ENCODE peak calls at places on chromosome X, in ten cellular contexts. One of them, this sample, is unnamed. For H3K4me1, the result is how much of the 10 kb centered on the place peaks cover.

GRCh38 chrX:76454456-76454927 is 27.0 kb downstream of the MAGEE1 start:
- DNase-seq in CD8-positive, alpha-beta T cell: no peak
- DNase-seq in esophagus squamous epithelium: no peak
- DNase-seq in fibroblast of lung: peak
- DNase-seq in heart left ventricle: no peak
- DNase-seq in endothelial cell of umbilical vein: peak
- DNase-seq in transverse colon: no peak
- DNase-seq in spleen: peak
- DNase-seq in BE2C: no peak
- DNase-seq in psoas muscle: no peak
- DNase-seq in this sample: no peak

GRCh38 chrX:117134983-117135382 is 672.2 kb upstream of the CT83 start:
- DNase-seq in CD8-positive, alpha-beta T cell: no peak
- DNase-seq in esophagus squamous epithelium: no peak
- DNase-seq in fibroblast of lung: no peak
- DNase-seq in heart left ventricle: no peak
- DNase-seq in endothelial cell of umbilical vein: no peak
- DNase-seq in transverse colon: no peak
- DNase-seq in spleen: no peak
- DNase-seq in BE2C: no peak
- DNase-seq in psoas muscle: no peak
- DNase-seq in this sample: no peak

GRCh38 chrX:107716816-107717700 is 58.5 kb downstream of the TSC22D3 start:
- DNase-seq in CD8-positive, alpha-beta T cell: peak
- DNase-seq in esophagus squamous epithelium: peak
- DNase-seq in fibroblast of lung: peak
- DNase-seq in heart left ventricle: peak
- DNase-seq in endothelial cell of umbilical vein: peak
- DNase-seq in transverse colon: peak
- DNase-seq in spleen: peak
- DNase-seq in BE2C: peak
- DNase-seq in psoas muscle: peak
- DNase-seq in this sample: peak

GRCh38 chrX:108312938-108313337 is 125.3 kb downstream of the COL4A6 start:
- DNase-seq in CD8-positive, alpha-beta T cell: no peak
- DNase-seq in esophagus squamous epithelium: no peak
- DNase-seq in fibroblast of lung: peak
- DNase-seq in heart left ventricle: peak
- DNase-seq in endothelial cell of umbilical vein: peak
- DNase-seq in transverse colon: no peak
- DNase-seq in spleen: no peak
- DNase-seq in BE2C: no peak
- DNase-seq in psoas muscle: peak
- DNase-seq in this sample: peak

GRCh38 chrX:49190783-49191032 is 4.5 kb upstream of the PRICKLE3 start:
- DNase-seq in CD8-positive, alpha-beta T cell: no peak
- DNase-seq in esophagus squamous epithelium: no peak
- DNase-seq in fibroblast of lung: no peak
- DNase-seq in heart left ventricle: no peak
- DNase-seq in endothelial cell of umbilical vein: no peak
- DNase-seq in transverse colon: no peak
- DNase-seq in spleen: no peak
- DNase-seq in BE2C: no peak
- DNase-seq in psoas muscle: no peak
- DNase-seq in this sample: no peak

GRCh38 chrX:51852621-51853020 is 40.8 kb upstream of the MAGED1 start:
- DNase-seq in CD8-positive, alpha-beta T cell: no peak
- DNase-seq in esophagus squamous epithelium: no peak
- DNase-seq in fibroblast of lung: no peak
- DNase-seq in heart left ventricle: no peak
- DNase-seq in endothelial cell of umbilical vein: no peak
- DNase-seq in transverse colon: no peak
- DNase-seq in spleen: no peak
- DNase-seq in BE2C: no peak
- DNase-seq in psoas muscle: no peak
- DNase-seq in this sample: no peak

GRCh38 chrX:68832516-68833447 is 4.0 kb downstream of the EFNB1 start:
- DNase-seq in CD8-positive, alpha-beta T cell: no peak
- DNase-seq in esophagus squamous epithelium: no peak
- DNase-seq in fibroblast of lung: no peak
- DNase-seq in heart left ventricle: peak
- DNase-seq in endothelial cell of umbilical vein: no peak
- DNase-seq in transverse colon: no peak
- DNase-seq in spleen: no peak
- DNase-seq in BE2C: no peak
- DNase-seq in psoas muscle: no peak
- DNase-seq in this sample: no peak

GRCh38 chrX:54807524-54808108 is at the start of gene MAGED2:
- DNase-seq in CD8-positive, alpha-beta T cell: peak
- DNase-seq in esophagus squamous epithelium: no peak
- DNase-seq in fibroblast of lung: peak
- DNase-seq in heart left ventricle: peak
- DNase-seq in endothelial cell of umbilical vein: peak
- DNase-seq in transverse colon: peak
- DNase-seq in spleen: peak
- DNase-seq in BE2C: peak
- DNase-seq in psoas muscle: peak
- DNase-seq in this sample: peak

GRCh38 chrX:107654778-107655761 is 26.8 kb downstream of the PRPS1 start:
- DNase-seq in CD8-positive, alpha-beta T cell: peak
- DNase-seq in esophagus squamous epithelium: no peak
- DNase-seq in fibroblast of lung: peak
- DNase-seq in heart left ventricle: peak
- DNase-seq in endothelial cell of umbilical vein: peak
- DNase-seq in transverse colon: peak
- DNase-seq in spleen: peak
- DNase-seq in BE2C: peak
- DNase-seq in psoas muscle: peak
- DNase-seq in this sample: peak

GRCh38 chrX:30241724-30242415 is at the start of gene MAGEB4:
- DNase-seq in CD8-positive, alpha-beta T cell: no peak
- DNase-seq in esophagus squamous epithelium: no peak
- DNase-seq in fibroblast of lung: no peak
- DNase-seq in heart left ventricle: no peak
- DNase-seq in endothelial cell of umbilical vein: no peak
- DNase-seq in transverse colon: no peak
- DNase-seq in spleen: no peak
- DNase-seq in BE2C: no peak
- DNase-seq in psoas muscle: no peak
- DNase-seq in this sample: no peak

GRCh38 chrX:68579810-68580209 is 67.7 kb upstream of the STARD8 start:
- DNase-seq in CD8-positive, alpha-beta T cell: no peak
- DNase-seq in esophagus squamous epithelium: no peak
- DNase-seq in fibroblast of lung: no peak
- DNase-seq in heart left ventricle: no peak
- DNase-seq in endothelial cell of umbilical vein: no peak
- DNase-seq in transverse colon: no peak
- DNase-seq in spleen: no peak
- DNase-seq in BE2C: no peak
- DNase-seq in psoas muscle: no peak
- DNase-seq in this sample: no peak

GRCh38 chrX:109785053-109785452 is 52.0 kb upstream of the ACSL4 start:
- DNase-seq in CD8-positive, alpha-beta T cell: no peak
- DNase-seq in esophagus squamous epithelium: no peak
- DNase-seq in fibroblast of lung: no peak
- DNase-seq in heart left ventricle: no peak
- DNase-seq in endothelial cell of umbilical vein: no peak
- DNase-seq in transverse colon: no peak
- DNase-seq in spleen: no peak
- DNase-seq in BE2C: no peak
- DNase-seq in psoas muscle: no peak
- DNase-seq in this sample: no peak

GRCh38 chrX:75781618-75782017 is 3.4 kb downstream of the MAGEE2 start:
- DNase-seq in CD8-positive, alpha-beta T cell: no peak
- DNase-seq in esophagus squamous epithelium: no peak
- DNase-seq in fibroblast of lung: no peak
- DNase-seq in heart left ventricle: peak
- DNase-seq in endothelial cell of umbilical vein: no peak
- DNase-seq in transverse colon: no peak
- DNase-seq in spleen: no peak
- DNase-seq in BE2C: no peak
- DNase-seq in psoas muscle: peak
- DNase-seq in this sample: no peak

GRCh38 chrX:141469469-141469868 is 115.1 kb downstream of the SPANXA1 start:
- DNase-seq in CD8-positive, alpha-beta T cell: no peak
- DNase-seq in esophagus squamous epithelium: no peak
- DNase-seq in fibroblast of lung: no peak
- DNase-seq in heart left ventricle: no peak
- DNase-seq in endothelial cell of umbilical vein: no peak
- DNase-seq in transverse colon: no peak
- DNase-seq in spleen: no peak
- DNase-seq in BE2C: no peak
- DNase-seq in psoas muscle: no peak
- DNase-seq in this sample: no peak

GRCh38 chrX:41148553-41148952 is 63.3 kb downstream of the USP9X start:
- DNase-seq in CD8-positive, alpha-beta T cell: no peak
- DNase-seq in esophagus squamous epithelium: no peak
- DNase-seq in fibroblast of lung: peak
- DNase-seq in heart left ventricle: no peak
- DNase-seq in endothelial cell of umbilical vein: peak
- DNase-seq in transverse colon: no peak
- DNase-seq in spleen: no peak
- DNase-seq in BE2C: no peak
- DNase-seq in psoas muscle: no peak
- DNase-seq in this sample: no peak

GRCh38 chrX:119512145-119512800 is 44.0 kb downstream of the SLC25A5 start:
- DNase-seq in CD8-positive, alpha-beta T cell: no peak
- DNase-seq in esophagus squamous epithelium: no peak
- DNase-seq in fibroblast of lung: peak
- DNase-seq in heart left ventricle: peak
- DNase-seq in endothelial cell of umbilical vein: peak
- DNase-seq in transverse colon: peak
- DNase-seq in spleen: no peak
- DNase-seq in BE2C: peak
- DNase-seq in psoas muscle: peak
- DNase-seq in this sample: peak

GRCh38 chrX:86148024-86148511 is at the start of gene DACH2:
- DNase-seq in CD8-positive, alpha-beta T cell: peak
- DNase-seq in esophagus squamous epithelium: no peak
- DNase-seq in fibroblast of lung: peak
- DNase-seq in heart left ventricle: peak
- DNase-seq in endothelial cell of umbilical vein: peak
- DNase-seq in transverse colon: peak
- DNase-seq in spleen: peak
- DNase-seq in BE2C: peak
- DNase-seq in psoas muscle: peak
- DNase-seq in this sample: peak

GRCh38 chrX:121254336-121254735 is 206.9 kb downstream of the GLUD2 start:
- DNase-seq in CD8-positive, alpha-beta T cell: no peak
- DNase-seq in esophagus squamous epithelium: no peak
- DNase-seq in fibroblast of lung: no peak
- DNase-seq in heart left ventricle: no peak
- DNase-seq in endothelial cell of umbilical vein: no peak
- DNase-seq in transverse colon: no peak
- DNase-seq in spleen: no peak
- DNase-seq in BE2C: no peak
- DNase-seq in psoas muscle: no peak
- DNase-seq in this sample: no peak
- TF ChIP-seq CTCF in CD8-positive, alpha-beta T cell: no peak
- TF ChIP-seq CTCF in esophagus squamous epithelium: no peak
- TF ChIP-seq CTCF in fibroblast of lung: no peak
- TF ChIP-seq CTCF in heart left ventricle: no peak
- TF ChIP-seq CTCF in endothelial cell of umbilical vein: no peak
- TF ChIP-seq CTCF in transverse colon: no peak
- TF ChIP-seq CTCF in spleen: no peak
- TF ChIP-seq CTCF in BE2C: no peak
- TF ChIP-seq CTCF in psoas muscle: no peak
- TF ChIP-seq CTCF in this sample: no peak

DNA sequence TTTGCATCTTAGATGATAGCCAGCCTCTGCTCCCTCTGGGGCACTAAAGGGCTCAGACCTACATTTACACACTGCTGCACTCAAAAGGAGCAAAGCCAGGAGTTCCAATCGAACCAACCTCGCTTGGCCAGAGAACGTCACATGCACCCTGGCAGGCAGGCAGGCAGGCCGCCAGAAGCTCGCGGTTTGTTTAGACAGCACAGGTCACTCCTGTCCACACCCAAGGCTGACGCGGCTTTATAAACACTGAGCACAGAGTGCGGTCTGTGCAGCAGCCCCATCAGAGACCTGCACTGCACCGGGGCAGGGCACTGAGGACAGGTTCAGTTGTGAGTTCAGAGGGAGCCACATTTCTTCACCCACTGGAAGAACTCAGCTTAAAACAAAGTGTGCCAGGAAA is 143.9 kb downstream of the BCOR start:
- DNase-seq in CD8-positive, alpha-beta T cell: no peak
- DNase-seq in esophagus squamous epithelium: no peak
- DNase-seq in fibroblast of lung: peak
- DNase-seq in heart left ventricle: peak
- DNase-seq in endothelial cell of umbilical vein: peak
- DNase-seq in transverse colon: peak
- DNase-seq in spleen: no peak
- DNase-seq in BE2C: no peak
- DNase-seq in psoas muscle: peak
- DNase-seq in this sample: peak
- H3K4me1 ChIP-seq in CD8-positive, alpha-beta T cell: under half
- H3K4me1 ChIP-seq in esophagus squamous epithelium: under half
- H3K4me1 ChIP-seq in fibroblast of lung: under half
- H3K4me1 ChIP-seq in heart left ventricle: under half
- H3K4me1 ChIP-seq in endothelial cell of umbilical vein: under half
- H3K4me1 ChIP-seq in transverse colon: under half
- H3K4me1 ChIP-seq in spleen: under half
- H3K4me1 ChIP-seq in BE2C: under half
- H3K4me1 ChIP-seq in psoas muscle: under half
- H3K4me1 ChIP-seq in this sample: under half

DNA sequence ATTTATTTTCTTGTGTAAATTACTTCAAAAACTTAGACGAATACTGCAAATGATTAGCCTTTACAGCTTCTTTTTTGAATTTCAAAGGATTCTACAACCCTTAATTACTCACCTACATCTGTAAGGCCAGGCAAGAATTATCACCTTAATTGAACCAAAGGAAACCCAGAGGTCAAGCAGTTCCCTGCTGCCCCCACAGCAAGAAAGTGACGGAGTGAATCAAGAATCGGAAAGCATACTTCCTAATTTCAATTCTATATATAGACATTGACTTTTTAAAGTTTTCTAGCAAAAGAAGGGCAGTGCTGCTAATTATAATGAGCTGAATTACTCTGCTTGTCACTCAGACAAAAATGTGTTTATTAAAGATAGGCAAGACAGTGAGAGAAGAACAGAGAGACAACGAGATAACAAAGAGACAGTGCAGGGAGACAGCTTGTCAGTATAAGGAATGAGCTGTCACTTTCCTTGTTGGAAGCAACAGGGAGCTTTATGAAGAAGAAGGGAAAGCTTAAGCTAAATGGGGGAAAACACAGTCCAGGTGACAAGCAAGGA is 47.5 kb upstream of the SPANXN4 start:
- DNase-seq in CD8-positive, alpha-beta T cell: no peak
- DNase-seq in esophagus squamous epithelium: no peak
- DNase-seq in fibroblast of lung: no peak
- DNase-seq in heart left ventricle: no peak
- DNase-seq in endothelial cell of umbilical vein: no peak
- DNase-seq in transverse colon: no peak
- DNase-seq in spleen: no peak
- DNase-seq in BE2C: no peak
- DNase-seq in psoas muscle: no peak
- DNase-seq in this sample: no peak
- H3K4me3 ChIP-seq in CD8-positive, alpha-beta T cell: no peak
- H3K4me3 ChIP-seq in esophagus squamous epithelium: no peak
- H3K4me3 ChIP-seq in fibroblast of lung: no peak
- H3K4me3 ChIP-seq in heart left ventricle: no peak
- H3K4me3 ChIP-seq in endothelial cell of umbilical vein: no peak
- H3K4me3 ChIP-seq in transverse colon: no peak
- H3K4me3 ChIP-seq in spleen: no peak
- H3K4me3 ChIP-seq in BE2C: no peak
- H3K4me3 ChIP-seq in psoas muscle: no peak
- H3K4me3 ChIP-seq in this sample: no peak

GRCh38 chrX:25052798-25053534 is 37.2 kb upstream of the ARX start:
- DNase-seq in CD8-positive, alpha-beta T cell: no peak
- DNase-seq in esophagus squamous epithelium: no peak
- DNase-seq in fibroblast of lung: no peak
- DNase-seq in heart left ventricle: no peak
- DNase-seq in endothelial cell of umbilical vein: no peak
- DNase-seq in transverse colon: no peak
- DNase-seq in spleen: no peak
- DNase-seq in BE2C: no peak
- DNase-seq in psoas muscle: no peak
- DNase-seq in this sample: no peak
- TF ChIP-seq CTCF in CD8-positive, alpha-beta T cell: no peak
- TF ChIP-seq CTCF in esophagus squamous epithelium: no peak
- TF ChIP-seq CTCF in fibroblast of lung: no peak
- TF ChIP-seq CTCF in heart left ventricle: no peak
- TF ChIP-seq CTCF in endothelial cell of umbilical vein: no peak
- TF ChIP-seq CTCF in transverse colon: no peak
- TF ChIP-seq CTCF in spleen: no peak
- TF ChIP-seq CTCF in BE2C: no peak
- TF ChIP-seq CTCF in psoas muscle: no peak
- TF ChIP-seq CTCF in this sample: no peak

This sample was measured in body of pancreas.